ENCODE peak calls at places on chromosomes 12 and 14, in six cellular contexts. One of them, this sample, is unnamed.

GRCh38 chr12:40580346-40580745 is 111.9 kb upstream of the CNTN1 start:
- DNase-seq in breast epithelium: no peak
- DNase-seq in NCI-H187 treated with DMSO at 0.1 percent for 48 hours: no peak
- DNase-seq in NB4: no peak
- DNase-seq in NCI-H1105: no peak
- DNase-seq in retina: no peak
- DNase-seq in this sample: no peak

GRCh38 chr14:69262516-69262915 is 2.6 kb downstream of the GALNT16 start:
- DNase-seq in NCI-H187 treated with DMSO at 0.1 percent for 48 hours: no peak
- DNase-seq in NB4: no peak
- DNase-seq in breast epithelium: no peak
- DNase-seq in retina: no peak
- DNase-seq in NCI-H1105: no peak
- DNase-seq in this sample: no peak

GRCh38 chr14:92589213-92589852 is 75.8 kb downstream of the RIN3 start:
- DNase-seq in retina: no peak
- DNase-seq in breast epithelium: no peak
- DNase-seq in NCI-H187 treated with DMSO at 0.1 percent for 48 hours: no peak
- DNase-seq in NB4: peak
- DNase-seq in NCI-H1105: no peak
- DNase-seq in this sample: no peak

GRCh38 chr12:57416039-57416996 is 14.5 kb downstream of the R3HDM2 start:
- DNase-seq in breast epithelium: no peak
- DNase-seq in retina: no peak
- DNase-seq in NCI-H1105: no peak
- DNase-seq in NCI-H187 treated with DMSO at 0.1 percent for 48 hours: no peak
- DNase-seq in NB4: peak
- DNase-seq in this sample: no peak

GRCh38 chr14:64891839-64892375 is 12.2 kb upstream of the SPTB start:
- DNase-seq in NCI-H1105: peak
- DNase-seq in NB4: peak
- DNase-seq in breast epithelium: no peak
- DNase-seq in NCI-H187 treated with DMSO at 0.1 percent for 48 hours: peak
- DNase-seq in retina: peak
- DNase-seq in this sample: peak

GRCh38 chr12:116454950-116455447 is 104.2 kb upstream of the MAP1LC3B2 start:
- DNase-seq in retina: no peak
- DNase-seq in NB4: no peak
- DNase-seq in breast epithelium: no peak
- DNase-seq in NCI-H187 treated with DMSO at 0.1 percent for 48 hours: no peak
- DNase-seq in NCI-H1105: no peak
- DNase-seq in this sample: no peak

GRCh38 chr12:26937443-26937862 is 328 bp downstream of the INTS13 start:
- DNase-seq in retina: no peak
- DNase-seq in NCI-H1105: no peak
- DNase-seq in breast epithelium: no peak
- DNase-seq in NB4: no peak
- DNase-seq in NCI-H187 treated with DMSO at 0.1 percent for 48 hours: no peak
- DNase-seq in this sample: no peak

GRCh38 chr12:113298861-113299545 is 35.9 kb downstream of the SLC8B1 start:
- DNase-seq in NCI-H1105: no peak
- DNase-seq in retina: peak
- DNase-seq in NCI-H187 treated with DMSO at 0.1 percent for 48 hours: no peak
- DNase-seq in NB4: no peak
- DNase-seq in breast epithelium: peak
- DNase-seq in this sample: peak

GRCh38 chr12:89364058-89364457 is 11.8 kb upstream of the DUSP6 start:
- DNase-seq in breast epithelium: no peak
- DNase-seq in retina: no peak
- DNase-seq in NCI-H187 treated with DMSO at 0.1 percent for 48 hours: no peak
- DNase-seq in NB4: no peak
- DNase-seq in NCI-H1105: no peak
- DNase-seq in this sample: no peak

GRCh38 chr12:65100140-65100539 is 21.0 kb downstream of the WIF1 start:
- DNase-seq in NB4: peak
- DNase-seq in NCI-H1105: no peak
- DNase-seq in retina: no peak
- DNase-seq in breast epithelium: no peak
- DNase-seq in NCI-H187 treated with DMSO at 0.1 percent for 48 hours: no peak
- DNase-seq in this sample: no peak

This sample was measured in NCI-H2107.